ENCODE peak calls at places on chromosomes 1 and 21, in four cellular contexts. L is NB4, D is Panc1, J is tibial nerve. X is an unnamed sample.

GRCh38 chr1:6614953-6615785 is 1.6 kb downstream of the PHF13 start:
- DNase-seq in J (no peak), L (no peak), D (no peak), X (no peak)

GRCh38 chr1:170692866-170693575 is 29.1 kb downstream of the PRRX1 start:
- DNase-seq in L (peak), J (no peak), D (no peak), X (no peak)

GRCh38 chr1:177080564-177080963 is 83.9 kb downstream of the ASTN1 start:
- DNase-seq in J (no peak), D (no peak), L (no peak), X (no peak)

GRCh38 chr1:98704474-98704873 is 43.0 kb downstream of the SNX7 start:
- DNase-seq in D (no peak), J (no peak), L (no peak), X (no peak)

GRCh38 chr1:198245379-198245778 is 88.6 kb downstream of the NEK7 start:
- DNase-seq in D (no peak), J (no peak), L (no peak), X (no peak)

GRCh38 chr1:107135466-107135865 is 5.4 kb upstream of the NTNG1 start:
- DNase-seq in D (no peak), J (no peak), L (peak), X (no peak)

GRCh38 chr1:56442456-56442855 is 136.9 kb downstream of the PLPP3 start:
- DNase-seq in J (no peak), L (no peak), D (no peak), X (no peak)

GRCh38 chr1:212034516-212035122 is 738 bp downstream of the INTS7 start:
- DNase-seq in L (no peak), J (no peak), D (no peak), X (no peak)

GRCh38 chr21:25080706-25081495 is 526.4 kb downstream of the MRPL39 start:
- DNase-seq in D (no peak), L (peak), J (no peak), X (no peak)

GRCh38 chr1:85054664-85055063 is 6.4 kb upstream of the MCOLN3 start:
- DNase-seq in D (no peak), J (no peak), L (no peak), X (no peak)

GRCh38 chr1:99728494-99729235 is 37.8 kb downstream of the FRRS1 start:
- DNase-seq in D (no peak), J (no peak), L (peak), X (no peak)

GRCh38 chr1:167103236-167103894 is 9.5 kb downstream of the STYXL2 start:
- DNase-seq in J (no peak), D (no peak), L (no peak), X (no peak)

GRCh38 chr1:79193211-79194079 is 186.9 kb upstream of the ADGRL4 start:
- DNase-seq in L (no peak), J (no peak), D (peak), X (no peak)

GRCh38 chr1:174883361-174883760 is 116.4 kb upstream of the CACYBP start:
- DNase-seq in J (no peak), D (no peak), L (peak), X (no peak)

GRCh38 chr1:225587310-225587709 is 65.6 kb downstream of the ENAH start:
- DNase-seq in J (no peak), L (no peak), D (no peak), X (no peak)

GRCh38 chr1:204201651-204202050 is 5.4 kb upstream of the KISS1 start:
- DNase-seq in D (no peak), L (no peak), J (no peak), X (no peak)

GRCh38 chr1:214525535-214526019 is 25.8 kb downstream of the PTPN14 start:
- DNase-seq in D (no peak), J (no peak), L (peak), X (no peak)

GRCh38 chr1:229403573-229403972 is 30.3 kb downstream of the ACTA1 start:
- DNase-seq in D (no peak), J (no peak), L (no peak), X (no peak)

GRCh38 chr1:17919525-17920439 is 164.6 kb downstream of the ACTL8 start:
- DNase-seq in J (no peak), D (no peak), L (peak), X (no peak)

GRCh38 chr21:40383951-40384350 is 463.0 kb downstream of the DSCAM start:
- DNase-seq in J (no peak), D (no peak), L (no peak), X (no peak)

GRCh38 chr1:70319750-70320149 is 34.8 kb downstream of the ANKRD13C start:
- DNase-seq in D (peak), J (no peak), L (no peak), X (no peak)

GRCh38 chr1:202143768-202144509 is 598 bp downstream of the ARL8A start:
- DNase-seq in D (no peak), J (no peak), L (peak), X (peak)

GRCh38 chr1:15080328-15081033 is 73.1 kb upstream of the TMEM51 start:
- DNase-seq in L (no peak), J (no peak), D (no peak), X (no peak)

GRCh38 chr1:11882814-11883538 is 24.2 kb upstream of the NPPB start:
- DNase-seq in D (no peak), J (no peak), L (peak), X (no peak)

GRCh38 chr1:200889571-200889970 is 5.1 kb upstream of the INAVA start:
- DNase-seq in J (no peak), L (no peak), D (no peak), X (no peak)

GRCh38 chr1:150365945-150366344 is 2.0 kb downstream of the RPRD2 start:
- DNase-seq in J (no peak), D (no peak), L (peak), X (no peak)

GRCh38 chr1:234840843-234841242 is 230.9 kb upstream of the IRF2BP2 start:
- DNase-seq in D (no peak), L (peak), J (no peak), X (peak)

GRCh38 chr21:16022121-16022520 is 292.3 kb downstream of the USP25 start:
- DNase-seq in J (no peak), L (no peak), D (no peak), X (no peak)

GRCh38 chr1:14686701-14687100 is 88.2 kb downstream of the KAZN start:
- DNase-seq in J (no peak), L (no peak), D (no peak), X (no peak)

GRCh38 chr21:21226472-21226871 is 228.3 kb downstream of the NCAM2 start:
- DNase-seq in L (no peak), J (no peak), D (no peak), X (no peak)

GRCh38 chr21:21230672-21231071 is 232.5 kb downstream of the NCAM2 start:
- DNase-seq in J (no peak), L (peak), D (no peak), X (no peak)

GRCh38 chr21:21236981-21237380 is 238.8 kb downstream of the NCAM2 start:
- DNase-seq in D (no peak), J (no peak), L (no peak), X (no peak)

GRCh38 chr21:21232320-21232719 is 234.1 kb downstream of the NCAM2 start:
- DNase-seq in L (peak), J (no peak), D (peak), X (no peak)
- TF ChIP-seq CTCF in L (peak), J (peak), D (peak), X (no peak)

GRCh38 chr1:32241011-32241763 is 5.8 kb upstream of the FAM167B start:
- DNase-seq in D (no peak), L (peak), J (peak), X (peak)

GRCh38 chr1:32239335-32239734 is 7.7 kb upstream of the FAM167B start:
- DNase-seq in D (no peak), L (no peak), J (no peak), X (no peak)

GRCh38 chr1:32239790-32240139 is 7.3 kb upstream of the FAM167B start:
- DNase-seq in L (no peak), J (no peak), D (no peak), X (no peak)

GRCh38 chr1:32242341-32242851 is 4.6 kb upstream of the FAM167B start:
- DNase-seq in L (peak), J (no peak), D (no peak), X (no peak)

DNA sequence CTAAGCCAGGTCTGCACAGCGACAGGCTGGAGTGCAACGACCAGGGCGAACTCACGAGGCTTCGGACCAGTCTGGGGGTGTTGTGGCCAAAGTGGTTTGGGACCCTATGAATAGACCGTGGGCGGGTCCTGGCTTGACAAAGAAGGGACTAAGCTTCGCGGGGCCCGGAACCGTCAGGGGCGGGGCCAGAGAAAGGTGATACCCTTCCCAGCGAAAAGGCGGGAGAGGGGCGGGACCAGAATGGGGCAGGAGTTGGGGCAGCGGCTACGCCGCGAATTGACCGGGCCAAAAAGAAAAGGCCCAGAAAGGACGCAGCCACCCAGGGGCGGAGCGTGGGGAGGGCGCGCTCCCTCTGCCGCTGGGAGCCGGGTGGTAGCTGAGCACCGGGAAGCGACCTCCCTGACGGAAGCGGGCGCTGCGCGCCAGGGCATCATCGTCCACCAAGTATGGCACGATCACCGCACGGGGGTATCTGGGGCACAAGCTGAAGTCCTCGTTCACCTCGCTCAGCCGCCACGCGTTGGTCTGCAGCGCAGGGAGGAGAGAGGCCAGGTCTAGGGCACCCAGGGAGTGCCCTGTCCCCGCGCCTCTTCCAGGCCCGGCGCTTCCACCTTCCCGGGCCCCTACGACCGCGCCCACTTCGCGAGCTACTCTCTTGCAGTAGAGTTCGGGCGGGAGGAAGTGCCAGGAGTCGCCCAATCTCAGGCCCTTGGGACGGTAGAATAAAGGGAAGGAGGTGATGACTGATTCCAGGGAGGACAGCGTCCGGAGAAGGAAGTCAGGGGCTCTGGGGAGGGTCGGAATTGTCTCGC is 6.7 kb upstream of the FAM167B start:
- DNase-seq in J (peak), L (peak), D (no peak), X (peak)
- TF ChIP-seq CTCF in J (no peak), L (no peak), D (peak), X (no peak)

DNA sequence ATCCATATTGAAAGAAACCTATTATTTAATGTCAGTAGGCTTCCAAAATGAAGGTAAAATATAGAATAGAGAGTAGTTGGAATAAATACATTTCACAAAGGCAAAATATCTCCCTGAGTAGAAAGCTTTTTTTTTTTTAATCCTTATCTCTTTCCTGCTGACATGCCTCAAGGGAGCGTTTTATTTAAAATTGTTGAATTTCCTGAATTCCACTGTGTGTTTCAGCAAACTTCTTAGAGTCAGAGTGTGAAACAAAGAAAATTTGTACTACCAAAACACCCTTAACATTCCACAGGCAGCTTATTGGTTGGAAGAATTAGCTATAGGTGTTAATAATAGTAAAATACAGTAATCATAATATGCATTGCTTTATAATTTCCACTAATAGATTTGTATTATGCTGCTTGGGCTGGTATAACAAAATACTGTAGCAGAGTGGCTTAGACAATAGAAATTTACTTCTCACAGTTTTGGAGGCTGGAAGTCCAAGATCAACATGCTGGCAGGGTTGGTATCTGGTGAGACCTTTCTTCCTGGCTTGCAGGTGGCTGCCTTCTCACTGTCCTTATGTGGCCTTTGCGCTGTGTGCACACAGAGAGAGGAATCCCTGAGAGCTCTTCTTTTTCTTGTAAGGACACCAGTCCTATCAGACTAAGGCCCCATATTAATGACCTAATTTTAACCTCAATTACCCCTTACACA is 468.4 kb upstream of the C1orf87 start:
- DNase-seq in L (no peak), D (no peak), J (no peak), X (no peak)
- TF ChIP-seq CTCF in L (no peak), D (no peak), J (no peak), X (no peak)

DNA sequence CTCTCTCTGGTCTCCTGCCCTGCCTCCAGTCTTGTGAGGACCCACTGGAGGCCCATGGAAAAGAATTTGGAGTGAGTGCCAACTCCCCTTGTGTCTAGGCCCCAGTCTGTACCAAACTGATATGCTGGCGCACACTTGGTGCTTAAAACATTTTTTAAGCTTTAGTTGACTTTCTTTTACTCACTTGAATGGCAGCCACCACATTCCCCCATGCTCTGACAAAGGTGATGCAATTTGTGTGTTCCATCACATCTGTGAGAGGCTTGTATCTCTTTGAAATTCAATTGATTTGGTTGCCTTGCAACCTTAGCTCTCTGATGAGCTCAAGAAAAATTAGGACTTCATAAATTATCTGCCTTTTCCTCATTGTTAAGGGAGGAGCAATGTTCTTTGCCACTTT is 30.5 kb upstream of the WDTC1 start:
- DNase-seq in J (no peak), D (no peak), L (no peak), X (no peak)
- TF ChIP-seq CTCF in J (no peak), D (no peak), L (no peak), X (no peak)

GRCh38 chr21:26140185-26140584 is 30.4 kb downstream of the APP start:
- DNase-seq in J (no peak), L (peak), D (peak), X (peak)
- TF ChIP-seq CTCF in J (no peak), L (no peak), D (no peak), X (no peak)

DNA sequence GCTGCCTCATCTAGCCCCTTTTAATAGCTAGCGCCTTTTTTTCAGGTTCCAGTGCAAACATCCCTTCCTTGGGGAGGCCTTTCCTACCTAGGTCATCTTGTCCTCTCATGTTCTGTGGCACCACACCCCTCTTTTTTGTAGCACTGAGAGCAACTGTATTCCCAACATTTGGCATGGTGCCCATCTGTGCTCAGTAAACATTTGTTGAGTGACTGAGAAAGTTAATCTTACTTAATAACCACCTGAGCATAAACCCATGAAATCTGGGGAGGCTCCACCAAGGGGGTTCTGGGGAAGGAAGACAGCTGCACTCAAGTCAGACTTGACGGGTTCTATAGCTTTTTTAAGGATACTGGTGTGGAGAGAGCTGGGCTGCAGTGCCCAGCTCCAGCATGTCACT is 90.0 kb downstream of the NOS1AP start:
- DNase-seq in J (no peak), L (no peak), D (no peak), X (no peak)
- TF ChIP-seq CTCF in J (no peak), L (no peak), D (no peak), X (no peak)

GRCh38 chr1:241271427-241271826 is 85.6 kb downstream of the RGS7 start:
- DNase-seq in L (no peak), J (no peak), D (no peak), X (peak)
- TF ChIP-seq CTCF in L (no peak), J (no peak), D (no peak), X (no peak)

GRCh38 chr1:47963568-47963973 is 33.6 kb downstream of the TRABD2B start:
- DNase-seq in D (no peak), L (no peak), J (peak), X (no peak)

GRCh38 chr1:47968489-47968888 is 28.7 kb downstream of the TRABD2B start:
- DNase-seq in D (no peak), J (no peak), L (no peak), X (no peak)

GRCh38 chr1:47967868-47968267 is 29.3 kb downstream of the TRABD2B start:
- DNase-seq in D (no peak), L (no peak), J (no peak), X (no peak)

DNA sequence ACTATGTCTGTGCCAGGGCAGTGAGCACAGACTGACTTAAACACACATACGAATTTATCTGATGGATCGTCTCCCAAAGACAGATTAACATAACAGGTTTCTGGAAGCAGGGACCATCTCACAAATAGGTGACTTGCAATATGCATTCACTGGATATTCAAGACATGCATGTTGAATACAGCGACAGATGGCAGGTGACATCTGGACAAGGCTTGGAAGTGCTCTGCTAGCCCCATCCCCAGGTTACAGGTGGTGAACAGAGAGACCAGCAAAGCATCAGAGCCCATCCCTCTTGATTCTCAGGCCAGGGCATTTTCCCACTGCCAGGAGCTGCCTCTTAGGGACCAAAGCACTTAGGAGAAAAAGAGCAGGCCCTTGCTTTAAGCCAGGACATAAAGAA is 34.1 kb downstream of the TRABD2B start:
- DNase-seq in J (no peak), D (no peak), L (no peak), X (no peak)
- TF ChIP-seq CTCF in J (no peak), D (no peak), L (no peak), X (no peak)

GRCh38 chr21:33205476-33205875 is 24.3 kb upstream of the IFNAR2 start:
- DNase-seq in L (peak), J (no peak), D (no peak), X (no peak)
- TF ChIP-seq CTCF in L (no peak), J (no peak), D (no peak), X (no peak)

GRCh38 chr1:91611498-91611917 is 110.9 kb downstream of the CDC7 start:
- DNase-seq in J (no peak), L (no peak), D (no peak), X (no peak)
- TF ChIP-seq CTCF in J (no peak), L (no peak), D (no peak), X (no peak)